ENCODE peak calls at places on chromosomes 3 and 15, in five cellular contexts. I is thoracic aorta; L is GM12865; E is naive thymus-derived CD4-positive, alpha-beta T cell; C is right atrium auricular region. M is an unnamed sample.

GRCh38 chr15:58522391-58522790 is 90.6 kb downstream of the LIPC start:
- DNase-seq in I (no peak), L (no peak), E (no peak), C (no peak), M (no peak)

GRCh38 chr15:69807752-69808151 is 290.0 kb downstream of the TLE3 start:
- DNase-seq in I (no peak), L (no peak), E (no peak), C (no peak), M (no peak)

GRCh38 chr15:40310993-40311392 is 3.3 kb upstream of the PLCB2 start:
- DNase-seq in I (no peak), L (no peak), E (no peak), C (no peak), M (no peak)

GRCh38 chr3:143634991-143635390 is 213.3 kb downstream of the SLC9A9 start:
- DNase-seq in I (no peak), L (no peak), E (no peak), C (no peak), M (no peak)

GRCh38 chr15:81777546-81777945 is 268.3 kb downstream of the MEX3B start:
- DNase-seq in I (no peak), L (no peak), E (no peak), C (no peak), M (no peak)

GRCh38 chr15:67002379-67002778 is 63.0 kb upstream of the SMAD3 start:
- DNase-seq in I (no peak), L (peak; percentile 52), E (no peak), C (no peak), M (no peak)

GRCh38 chr3:84980011-84980410 is 21.2 kb downstream of the CADM2 start:
- DNase-seq in I (no peak), L (no peak), E (no peak), C (no peak), M (no peak)

GRCh38 chr3:126357299-126358037 is at the start of gene KLF15:
- DNase-seq in I (no peak), L (peak; percentile 79), E (peak; percentile 50), C (peak; percentile 92), M (no peak)

GRCh38 chr3:34008836-34009479 is 210.5 kb downstream of the PDCD6IP start:
- DNase-seq in I (no peak), L (no peak), E (no peak), C (no peak), M (no peak)

GRCh38 chr3:156050918-156051317 is 69.5 kb upstream of the KCNAB1 start:
- DNase-seq in I (no peak), L (no peak), E (no peak), C (no peak), M (no peak)

GRCh38 chr3:197408177-197408957 is 110.0 kb upstream of the DLG1 start:
- DNase-seq in I (no peak), L (no peak), E (no peak), C (no peak), M (no peak)

GRCh38 chr15:62253294-62253693 is 88.2 kb upstream of the C2CD4B start:
- DNase-seq in I (no peak), L (no peak), E (no peak), C (peak; percentile 36), M (no peak)

GRCh38 chr3:24160424-24160823 is 215.3 kb downstream of the NR1D2 start:
- DNase-seq in I (no peak), L (no peak), E (no peak), C (no peak), M (no peak)
- H3K4me3 ChIP-seq in I (no peak overlapping the region), L (no peak overlapping the region), E (no peak overlapping the region), C (no peak overlapping the region), M (no peak overlapping the region)

GRCh38 chr15:48315041-48315440 is 16.2 kb upstream of the DUT start:
- DNase-seq in I (no peak), L (no peak), E (no peak), C (no peak), M (no peak)

GRCh38 chr15:48317221-48317620 is 14.0 kb upstream of the DUT start:
- DNase-seq in I (no peak), L (no peak), E (no peak), C (no peak), M (no peak)

GRCh38 chr15:48309740-48310139 is 21.5 kb upstream of the DUT start:
- DNase-seq in I (no peak), L (no peak), E (no peak), C (no peak), M (no peak)

GRCh38 chr15:48318131-48318530 is 13.1 kb upstream of the DUT start:
- DNase-seq in I (no peak), L (no peak), E (no peak), C (no peak), M (no peak)

GRCh38 chr15:48313216-48313615 is 18.0 kb upstream of the DUT start:
- DNase-seq in I (no peak), L (no peak), E (no peak), C (no peak), M (no peak)
- H3K4me3 ChIP-seq in I (no peak overlapping the region), L (no peak overlapping the region), E (no peak overlapping the region), C (no peak overlapping the region), M (no peak overlapping the region)

DNA sequence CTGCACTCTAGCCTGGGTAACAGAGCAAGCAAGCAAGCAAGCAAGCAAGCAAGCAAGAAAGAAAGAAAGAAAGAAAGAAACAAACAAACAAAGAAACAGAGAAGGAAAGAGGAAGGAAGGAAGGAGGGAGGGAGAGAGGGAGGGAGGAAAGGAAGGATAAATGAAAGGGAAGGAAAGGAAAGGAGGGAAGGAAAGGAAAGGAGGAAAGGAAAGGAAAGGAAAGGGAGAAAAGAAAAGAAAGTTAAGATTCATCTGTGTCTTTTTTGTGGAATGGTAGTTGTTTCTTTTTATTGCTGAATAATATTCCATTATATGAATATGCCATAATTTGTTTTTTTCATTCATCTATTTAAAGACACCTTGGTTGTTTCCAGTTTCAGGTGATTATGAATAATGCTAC is 506.9 kb upstream of the NAALADL2 start:
- DNase-seq in I (no peak), L (no peak), E (no peak), C (no peak), M (no peak)
- H3K4me3 ChIP-seq in I (no peak overlapping the region), L (no peak overlapping the region), E (no peak overlapping the region), C (no peak overlapping the region), M (no peak overlapping the region)

GRCh38 chr3:69081583-69082262 is 1.6 kb upstream of the UBA3 start:
- DNase-seq in I (no peak), L (peak; percentile 58), E (no peak), C (no peak), M (peak; percentile 41)
- H3K4me3 ChIP-seq in I (no peak overlapping the region), L (peak overlapping the region; percentile 41), E (no peak overlapping the region), C (no peak overlapping the region), M (no peak overlapping the region)

GRCh38 chr3:112143689-112144088 is 10.6 kb upstream of the GCSAM start:
- DNase-seq in I (no peak), L (no peak), E (no peak), C (no peak), M (no peak)

GRCh38 chr3:112140584-112140983 is 7.5 kb upstream of the GCSAM start:
- DNase-seq in I (no peak), L (no peak), E (no peak), C (no peak), M (no peak)

GRCh38 chr3:112149136-112149535 is 16.1 kb upstream of the GCSAM start:
- DNase-seq in I (no peak), L (no peak), E (no peak), C (no peak), M (no peak)

DNA sequence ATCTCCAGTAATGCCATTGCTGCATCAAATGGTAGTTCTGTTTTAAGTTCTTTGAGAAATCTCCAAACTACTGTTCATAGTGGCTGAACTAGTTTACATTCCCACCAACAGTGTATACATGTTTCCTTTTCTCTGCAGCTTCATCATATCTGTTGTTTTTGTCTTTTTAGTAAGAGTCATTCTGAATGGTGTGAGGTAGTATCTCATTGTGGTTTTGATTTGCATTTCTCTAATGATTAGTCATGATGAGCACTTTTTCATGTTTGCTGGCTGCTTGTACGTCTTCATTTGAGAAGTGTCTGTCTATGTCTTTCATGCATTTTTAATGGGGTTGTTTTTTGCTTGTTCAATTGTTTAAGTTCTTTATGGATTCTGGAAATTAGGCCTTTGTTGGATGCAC is 10.2 kb upstream of the GCSAM start:
- DNase-seq in I (no peak), L (peak; percentile 42), E (no peak), C (no peak), M (no peak)
- H3K4me3 ChIP-seq in I (no peak overlapping the region), L (no peak overlapping the region), E (no peak overlapping the region), C (no peak overlapping the region), M (no peak overlapping the region)

GRCh38 chr15:63382966-63383710 is 1.5 kb upstream of the CA12 start:
- DNase-seq in I (no peak), L (no peak), E (no peak), C (no peak), M (no peak)

GRCh38 chr15:63388511-63388910 is 6.9 kb upstream of the CA12 start:
- DNase-seq in I (no peak), L (no peak), E (no peak), C (no peak), M (no peak)

GRCh38 chr15:63387741-63388468 is 6.3 kb upstream of the CA12 start:
- DNase-seq in I (no peak), L (no peak), E (no peak), C (no peak), M (no peak)

GRCh38 chr15:63389902-63390301 is 8.3 kb upstream of the CA12 start:
- DNase-seq in I (no peak), L (peak; percentile 40), E (no peak), C (no peak), M (no peak)

GRCh38 chr15:63385911-63386531 is 4.4 kb upstream of the CA12 start:
- DNase-seq in I (no peak), L (no peak), E (no peak), C (no peak), M (no peak)
- H3K4me3 ChIP-seq in I (no peak overlapping the region), L (no peak overlapping the region), E (no peak overlapping the region), C (no peak overlapping the region), M (no peak overlapping the region)